ENCODE peak calls at places on chromosomes 13 and 19, in seven cellular contexts. One of them, this sample, is unnamed.

GRCh38 chr19:1266818-1267440 is 2.2 kb upstream of the CIRBP start:
- DNase-seq in upper lobe of left lung: peak
- DNase-seq in lower leg skin: peak
- DNase-seq in A549: peak
- DNase-seq in IMR-90: no peak
- DNase-seq in right lobe of liver: peak
- DNase-seq in tibial nerve: no peak
- DNase-seq in this sample: no peak

GRCh38 chr13:51666839-51667238 is 82.6 kb downstream of the WDFY2 start:
- DNase-seq in IMR-90: no peak
- DNase-seq in upper lobe of left lung: no peak
- DNase-seq in A549: no peak
- DNase-seq in tibial nerve: no peak
- DNase-seq in right lobe of liver: no peak
- DNase-seq in lower leg skin: no peak
- DNase-seq in this sample: no peak

GRCh38 chr19:52600639-52601024 is 30.5 kb downstream of the ZNF701 start:
- DNase-seq in upper lobe of left lung: peak
- DNase-seq in A549: no peak
- DNase-seq in right lobe of liver: peak
- DNase-seq in IMR-90: peak
- DNase-seq in tibial nerve: no peak
- DNase-seq in lower leg skin: peak
- DNase-seq in this sample: no peak

GRCh38 chr13:20136781-20137703 is 23.8 kb downstream of the GJA3 start:
- DNase-seq in lower leg skin: no peak
- DNase-seq in A549: peak
- DNase-seq in tibial nerve: no peak
- DNase-seq in upper lobe of left lung: no peak
- DNase-seq in right lobe of liver: no peak
- DNase-seq in IMR-90: no peak
- DNase-seq in this sample: no peak

GRCh38 chr19:16888629-16889371 is at the start of gene F2RL3:
- DNase-seq in upper lobe of left lung: peak
- DNase-seq in lower leg skin: peak
- DNase-seq in right lobe of liver: no peak
- DNase-seq in tibial nerve: no peak
- DNase-seq in IMR-90: peak
- DNase-seq in A549: no peak
- DNase-seq in this sample: no peak

GRCh38 chr19:52410276-52410675 is 12.6 kb downstream of the ZNF528 start:
- DNase-seq in lower leg skin: no peak
- DNase-seq in upper lobe of left lung: no peak
- DNase-seq in tibial nerve: no peak
- DNase-seq in right lobe of liver: no peak
- DNase-seq in A549: no peak
- DNase-seq in IMR-90: no peak
- DNase-seq in this sample: no peak

GRCh38 chr13:98173431-98173921 is 3.6 kb downstream of the RNF113B start:
- DNase-seq in right lobe of liver: peak
- DNase-seq in IMR-90: peak
- DNase-seq in lower leg skin: no peak
- DNase-seq in tibial nerve: no peak
- DNase-seq in A549: no peak
- DNase-seq in upper lobe of left lung: no peak
- DNase-seq in this sample: no peak

GRCh38 chr13:85287528-85287927 is 511.7 kb downstream of the SLITRK6 start:
- DNase-seq in right lobe of liver: no peak
- DNase-seq in IMR-90: no peak
- DNase-seq in lower leg skin: no peak
- DNase-seq in upper lobe of left lung: no peak
- DNase-seq in A549: no peak
- DNase-seq in tibial nerve: no peak
- DNase-seq in this sample: no peak

GRCh38 chr19:34171539-34171876 is 796 bp upstream of the LSM14A start:
- DNase-seq in IMR-90: peak
- DNase-seq in tibial nerve: no peak
- DNase-seq in right lobe of liver: no peak
- DNase-seq in lower leg skin: no peak
- DNase-seq in A549: peak
- DNase-seq in upper lobe of left lung: no peak
- DNase-seq in this sample: no peak

GRCh38 chr13:59641758-59642157 is 522.0 kb downstream of the DIAPH3 start:
- DNase-seq in right lobe of liver: no peak
- DNase-seq in IMR-90: no peak
- DNase-seq in upper lobe of left lung: no peak
- DNase-seq in A549: no peak
- DNase-seq in tibial nerve: no peak
- DNase-seq in lower leg skin: no peak
- DNase-seq in this sample: no peak

GRCh38 chr13:31797154-31797775 is 57.9 kb downstream of the RXFP2 start:
- DNase-seq in lower leg skin: no peak
- DNase-seq in IMR-90: peak
- DNase-seq in A549: peak
- DNase-seq in tibial nerve: no peak
- DNase-seq in right lobe of liver: no peak
- DNase-seq in upper lobe of left lung: no peak
- DNase-seq in this sample: no peak

GRCh38 chr19:10290876-10291553 is 1.3 kb downstream of the ICAM5 start:
- DNase-seq in A549: no peak
- DNase-seq in upper lobe of left lung: peak
- DNase-seq in IMR-90: peak
- DNase-seq in lower leg skin: peak
- DNase-seq in right lobe of liver: no peak
- DNase-seq in tibial nerve: no peak
- DNase-seq in this sample: no peak

GRCh38 chr13:31477961-31478360 is 261.4 kb upstream of the RXFP2 start:
- DNase-seq in A549: no peak
- DNase-seq in right lobe of liver: no peak
- DNase-seq in upper lobe of left lung: no peak
- DNase-seq in lower leg skin: no peak
- DNase-seq in IMR-90: peak
- DNase-seq in tibial nerve: no peak
- DNase-seq in this sample: no peak

GRCh38 chr13:74683411-74683810 is 549.2 kb upstream of the KLF12 start:
- DNase-seq in IMR-90: no peak
- DNase-seq in upper lobe of left lung: no peak
- DNase-seq in right lobe of liver: no peak
- DNase-seq in tibial nerve: no peak
- DNase-seq in lower leg skin: no peak
- DNase-seq in A549: no peak
- DNase-seq in this sample: no peak

GRCh38 chr13:51033431-51034185 is 77.5 kb downstream of the C13orf42 start:
- DNase-seq in A549: no peak
- DNase-seq in upper lobe of left lung: no peak
- DNase-seq in right lobe of liver: no peak
- DNase-seq in lower leg skin: no peak
- DNase-seq in IMR-90: no peak
- DNase-seq in tibial nerve: no peak
- DNase-seq in this sample: no peak

GRCh38 chr13:66543780-66544179 is 686.4 kb downstream of the PCDH9 start:
- DNase-seq in IMR-90: no peak
- DNase-seq in tibial nerve: no peak
- DNase-seq in upper lobe of left lung: no peak
- DNase-seq in right lobe of liver: no peak
- DNase-seq in lower leg skin: no peak
- DNase-seq in A549: no peak
- DNase-seq in this sample: no peak

DNA sequence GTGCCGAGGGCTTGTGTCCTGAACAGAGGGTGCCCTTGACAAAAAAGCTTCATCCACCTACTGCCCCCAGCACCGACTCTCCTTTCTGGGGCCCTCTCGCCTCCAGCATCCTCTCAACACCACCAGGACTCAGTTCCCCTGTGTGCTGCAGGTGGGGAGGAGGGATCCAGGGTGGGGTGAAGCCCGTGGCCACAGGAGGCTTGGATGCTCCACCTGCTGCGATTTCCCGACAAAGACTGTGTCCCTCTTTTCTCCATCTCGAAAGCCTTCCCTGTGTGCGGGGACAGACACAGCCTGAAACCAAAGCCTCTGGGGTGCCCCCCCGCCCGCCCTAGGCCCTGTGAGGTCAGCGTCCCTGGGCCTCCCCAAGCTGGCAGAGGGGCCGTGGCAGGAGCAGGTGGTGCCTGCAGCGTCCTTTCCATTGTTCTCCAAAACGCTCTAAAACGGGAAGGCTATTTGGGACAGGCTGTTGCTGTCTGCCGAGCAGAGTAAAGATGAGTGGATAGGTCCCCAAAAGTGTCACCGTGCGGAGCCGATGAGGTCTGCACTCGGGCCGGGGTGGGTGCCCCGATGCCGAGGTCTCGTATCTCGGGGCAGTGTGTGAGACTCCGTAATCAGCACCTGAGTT is 185.7 kb downstream of the PTPRS start:
- DNase-seq in right lobe of liver: no peak
- DNase-seq in tibial nerve: no peak
- DNase-seq in upper lobe of left lung: no peak
- DNase-seq in A549: no peak
- DNase-seq in lower leg skin: peak
- DNase-seq in IMR-90: no peak
- DNase-seq in this sample: no peak
- TF ChIP-seq POLR2A in right lobe of liver: no peak
- TF ChIP-seq POLR2A in tibial nerve: no peak
- TF ChIP-seq POLR2A in upper lobe of left lung: no peak
- TF ChIP-seq POLR2A in A549: no peak
- TF ChIP-seq POLR2A in lower leg skin: no peak
- TF ChIP-seq POLR2A in IMR-90: no peak
- TF ChIP-seq POLR2A in this sample: no peak

GRCh38 chr13:110646442-110647364 is 31.4 kb downstream of the NAXD start:
- DNase-seq in right lobe of liver: no peak
- DNase-seq in lower leg skin: peak
- DNase-seq in A549: no peak
- DNase-seq in tibial nerve: no peak
- DNase-seq in IMR-90: no peak
- DNase-seq in upper lobe of left lung: no peak
- DNase-seq in this sample: no peak

GRCh38 chr13:110643324-110643723 is 28.0 kb downstream of the NAXD start:
- DNase-seq in tibial nerve: no peak
- DNase-seq in A549: no peak
- DNase-seq in lower leg skin: peak
- DNase-seq in upper lobe of left lung: no peak
- DNase-seq in right lobe of liver: no peak
- DNase-seq in IMR-90: no peak
- DNase-seq in this sample: no peak

GRCh38 chr13:110645750-110646149 is 30.4 kb downstream of the NAXD start:
- DNase-seq in A549: no peak
- DNase-seq in right lobe of liver: no peak
- DNase-seq in tibial nerve: no peak
- DNase-seq in upper lobe of left lung: no peak
- DNase-seq in lower leg skin: peak
- DNase-seq in IMR-90: no peak
- DNase-seq in this sample: no peak

GRCh38 chr13:110643768-110644421 is 28.6 kb downstream of the NAXD start:
- DNase-seq in right lobe of liver: no peak
- DNase-seq in A549: no peak
- DNase-seq in IMR-90: no peak
- DNase-seq in lower leg skin: peak
- DNase-seq in upper lobe of left lung: no peak
- DNase-seq in tibial nerve: no peak
- DNase-seq in this sample: no peak

GRCh38 chr13:110644892-110645521 is 29.7 kb downstream of the NAXD start:
- DNase-seq in IMR-90: peak
- DNase-seq in right lobe of liver: peak
- DNase-seq in lower leg skin: peak
- DNase-seq in A549: no peak
- DNase-seq in upper lobe of left lung: peak
- DNase-seq in tibial nerve: no peak
- DNase-seq in this sample: no peak
- TF ChIP-seq POLR2A in IMR-90: no peak
- TF ChIP-seq POLR2A in right lobe of liver: no peak
- TF ChIP-seq POLR2A in lower leg skin: no peak
- TF ChIP-seq POLR2A in A549: no peak
- TF ChIP-seq POLR2A in upper lobe of left lung: no peak
- TF ChIP-seq POLR2A in tibial nerve: no peak
- TF ChIP-seq POLR2A in this sample: no peak

DNA sequence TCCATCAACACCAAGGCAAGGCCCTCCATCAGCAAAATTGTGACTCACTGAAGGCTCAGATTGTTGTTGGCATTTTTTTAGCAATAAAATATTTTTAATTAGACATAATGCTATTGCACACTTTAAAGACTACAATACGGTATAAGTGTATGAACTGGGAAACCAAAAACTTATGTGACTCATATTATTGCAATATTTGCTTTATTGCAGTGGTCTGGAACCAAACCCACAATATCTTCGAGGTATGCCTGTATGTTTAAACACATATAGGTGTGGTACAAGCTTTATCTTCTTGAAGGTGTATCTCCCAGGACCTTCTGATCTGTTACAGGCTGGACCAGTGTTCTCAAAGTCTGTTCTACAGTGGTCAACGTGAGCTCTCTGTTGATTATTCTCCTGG is 142.3 kb upstream of the FNDC3A start:
- DNase-seq in A549: no peak
- DNase-seq in tibial nerve: no peak
- DNase-seq in IMR-90: no peak
- DNase-seq in upper lobe of left lung: no peak
- DNase-seq in lower leg skin: no peak
- DNase-seq in right lobe of liver: no peak
- DNase-seq in this sample: no peak
- TF ChIP-seq POLR2A in A549: no peak
- TF ChIP-seq POLR2A in tibial nerve: no peak
- TF ChIP-seq POLR2A in IMR-90: no peak
- TF ChIP-seq POLR2A in upper lobe of left lung: no peak
- TF ChIP-seq POLR2A in lower leg skin: no peak
- TF ChIP-seq POLR2A in right lobe of liver: no peak
- TF ChIP-seq POLR2A in this sample: no peak

GRCh38 chr19:37466798-37467607 is at the start of gene ZNF569:
- DNase-seq in right lobe of liver: peak
- DNase-seq in A549: peak
- DNase-seq in tibial nerve: peak
- DNase-seq in IMR-90: peak
- DNase-seq in lower leg skin: peak
- DNase-seq in upper lobe of left lung: peak
- DNase-seq in this sample: peak
- TF ChIP-seq POLR2A in right lobe of liver: peak
- TF ChIP-seq POLR2A in A549: peak
- TF ChIP-seq POLR2A in tibial nerve: peak
- TF ChIP-seq POLR2A in IMR-90: no peak
- TF ChIP-seq POLR2A in lower leg skin: no peak
- TF ChIP-seq POLR2A in upper lobe of left lung: no peak
- TF ChIP-seq POLR2A in this sample: no peak